ENCODE peak calls at places on chromosome 7, in four cellular contexts. Q, A, G and C are unnamed samples.

GRCh38 chr7:111174476-111174875 is 83.5 kb downstream of the LRRN3 start:
- DNase-seq in G (no peak), Q (no peak), A (no peak), C (no peak)

GRCh38 chr7:117808910-117809705 is 64.1 kb downstream of the CTTNBP2 start:
- DNase-seq in Q (no peak), G (no peak), A (no peak), C (peak; percentile 37)

GRCh38 chr7:129951076-129952011 is 1.4 kb downstream of the UBE2H start:
- DNase-seq in A (peak; percentile 21), Q (peak; percentile 46), G (peak; percentile 32), C (peak; percentile 51)

GRCh38 chr7:31986878-31987518 is 83.2 kb downstream of the PDE1C start:
- DNase-seq in Q (no peak), G (no peak), A (no peak), C (no peak)

GRCh38 chr7:129434846-129435318 is 650 bp downstream of the STRIP2 start:
- DNase-seq in A (no peak), G (peak; percentile 39), Q (peak; percentile 10), C (no peak)

GRCh38 chr7:150324366-150324961 is 1.1 kb upstream of the ACTR3C start:
- DNase-seq in G (no peak), Q (peak; percentile 57), A (no peak), C (no peak)

GRCh38 chr7:380226-380550 is 90.2 kb downstream of the FOXL3 start:
- DNase-seq in G (peak; percentile 44), Q (no peak), A (no peak), C (no peak)

GRCh38 chr7:45977256-45977655 is 56.2 kb upstream of the IGFBP3 start:
- DNase-seq in Q (no peak), G (no peak), A (no peak), C (no peak)

GRCh38 chr7:111274882-111275281 is 184.0 kb downstream of the LRRN3 start:
- DNase-seq in G (no peak), A (no peak), Q (peak; percentile 18), C (no peak)

GRCh38 chr7:76364198-76364584 is 5.4 kb upstream of the YWHAG start:
- DNase-seq in Q (no peak), G (peak; percentile 50), A (no peak), C (no peak)

GRCh38 chr7:141360414-141360760 is 190.8 kb upstream of the AGK start:
- DNase-seq in Q (no peak), G (no peak), A (no peak), C (no peak)

GRCh38 chr7:8724080-8724718 is 290.8 kb downstream of the NXPH1 start:
- DNase-seq in Q (peak; percentile 68), A (peak; percentile 40), G (peak; percentile 64), C (peak; percentile 69)

GRCh38 chr7:4111166-4111565 is 570.9 kb upstream of the FOXK1 start:
- DNase-seq in Q (no peak), G (no peak), A (no peak), C (no peak)

GRCh38 chr7:12571691-12572090 is 1.2 kb downstream of the SCIN start:
- DNase-seq in G (no peak), A (no peak), Q (no peak), C (no peak)

GRCh38 chr7:77205706-77206105 is 6.1 kb upstream of the FGL2 start:
- DNase-seq in A (no peak), G (no peak), Q (no peak), C (no peak)

GRCh38 chr7:66283003-66283920 is 78.1 kb downstream of the TPST1 start:
- DNase-seq in A (no peak), G (no peak), Q (no peak), C (no peak)

GRCh38 chr7:150845471-150845870 is 6.8 kb upstream of the AOC1 start:
- DNase-seq in Q (peak; percentile 32), A (no peak), G (peak; percentile 21), C (no peak)

GRCh38 chr7:5431485-5432118 is 8.0 kb upstream of the TNRC18 start:
- DNase-seq in A (no peak), Q (no peak), G (no peak), C (no peak)

GRCh38 chr7:41110186-41110585 is 592.7 kb downstream of the INHBA start:
- DNase-seq in G (no peak), Q (no peak), A (no peak), C (no peak)

GRCh38 chr7:41108821-41109220 is 594.1 kb downstream of the INHBA start:
- DNase-seq in G (no peak), A (no peak), Q (no peak), C (no peak)

GRCh38 chr7:41104621-41105020 is 598.3 kb downstream of the INHBA start:
- DNase-seq in G (no peak), A (no peak), Q (no peak), C (no peak)

GRCh38 chr7:41107938-41108448 is 594.9 kb downstream of the INHBA start:
- DNase-seq in A (no peak), G (no peak), Q (peak; percentile 40), C (no peak)

GRCh38 chr7:41107330-41107937 is 595.5 kb downstream of the INHBA start:
- DNase-seq in A (no peak), Q (peak; percentile 79), G (no peak), C (no peak)
- H2AFZ ChIP-seq in A (no peak overlapping the region), Q (no peak overlapping the region), G (no peak overlapping the region), C (no peak overlapping the region)

DNA sequence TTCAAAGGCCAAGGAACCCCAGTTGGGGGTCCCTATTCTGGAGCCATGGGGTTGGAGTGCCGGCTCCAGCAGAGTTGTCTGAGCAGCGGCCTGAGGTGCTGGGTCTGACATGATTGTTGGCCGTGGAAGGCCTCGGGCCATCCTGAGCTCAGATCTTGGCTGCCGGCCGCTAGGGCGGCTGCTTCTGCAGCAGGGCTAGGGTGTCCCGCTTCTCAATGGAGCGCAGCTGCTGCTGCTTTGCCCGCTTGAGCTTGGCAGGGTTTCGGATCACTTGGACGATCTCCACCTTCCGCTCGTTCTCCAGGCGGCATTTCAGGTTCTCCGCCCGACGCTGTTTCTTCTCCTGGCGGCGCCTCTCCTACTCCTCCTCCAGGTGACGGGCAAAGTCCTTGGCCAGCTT is 171.1 kb downstream of the HIBADH start:
- DNase-seq in Q (no peak), A (no peak), G (no peak), C (no peak)
- H2AFZ ChIP-seq in Q (no peak overlapping the region), A (no peak overlapping the region), G (no peak overlapping the region), C (no peak overlapping the region)

GRCh38 chr7:132428247-132428919 is 147.9 kb downstream of the PLXNA4 start:
- DNase-seq in G (no peak), Q (no peak), A (no peak), C (no peak)

GRCh38 chr7:132433286-132433685 is 143.0 kb downstream of the PLXNA4 start:
- DNase-seq in A (no peak), G (no peak), Q (no peak), C (peak; percentile 40)

GRCh38 chr7:132430863-132431822 is 145.1 kb downstream of the PLXNA4 start:
- DNase-seq in A (no peak), G (no peak), Q (peak; percentile 50), C (no peak)

GRCh38 chr7:132430041-132430440 is 146.2 kb downstream of the PLXNA4 start:
- DNase-seq in G (no peak), A (no peak), Q (no peak), C (no peak)

DNA sequence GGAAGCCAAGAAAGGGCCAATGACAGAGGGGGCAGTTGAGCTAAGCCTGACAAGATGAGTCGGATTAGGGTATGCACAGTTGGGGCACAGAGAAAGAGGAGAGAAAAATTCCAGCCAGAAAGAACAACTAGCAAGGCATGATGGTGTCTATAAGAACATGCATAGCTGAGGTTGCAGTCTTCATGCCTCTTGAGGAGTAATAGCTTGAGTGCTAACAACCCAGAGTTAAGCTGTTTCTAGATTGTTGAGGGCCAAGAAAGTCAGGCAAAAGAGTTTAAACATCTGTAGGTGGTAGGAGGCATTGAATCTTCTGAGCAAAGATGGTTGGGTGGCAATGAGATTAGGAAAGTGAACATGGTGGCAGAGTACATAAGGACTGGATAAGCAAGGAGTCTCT is 145.8 kb downstream of the PLXNA4 start:
- DNase-seq in Q (no peak), G (no peak), A (no peak), C (no peak)
- H2AFZ ChIP-seq in Q (no peak overlapping the region), G (no peak overlapping the region), A (no peak overlapping the region), C (no peak overlapping the region)

GRCh38 chr7:107933386-107934013 is 42.5 kb downstream of the DLD start:
- DNase-seq in G (peak; percentile 72), Q (no peak), A (no peak), C (no peak)
- H2AFZ ChIP-seq in G (no peak overlapping the region), Q (no peak overlapping the region), A (no peak overlapping the region), C (no peak overlapping the region)

GRCh38 chr7:50792342-50793114 is 9.8 kb upstream of the GRB10 start:
- DNase-seq in Q (peak; percentile 68), A (no peak), G (no peak), C (no peak)
- H2AFZ ChIP-seq in Q (no peak overlapping the region), A (no peak overlapping the region), G (no peak overlapping the region), C (no peak overlapping the region)